ENCODE peak calls at places on chromosomes 2 and 18, in four cellular contexts. F is CD4-positive, alpha-beta T cell; S is ovary; C is heart left ventricle. P is an unnamed sample. For H3K27me3, the result is how much of the 10 kb centered on the place peaks cover.

GRCh38 chr2:5538717-5539116 is 153.5 kb upstream of the SOX11 start:
- DNase-seq in F (no peak), S (no peak), C (no peak), P (no peak)

GRCh38 chr2:70903641-70904340 is 31.9 kb upstream of the ATP6V1B1 start:
- DNase-seq in F (no peak), S (no peak), C (no peak), P (no peak)

GRCh38 chr2:25043241-25043867 is 1.5 kb downstream of the EFR3B start:
- DNase-seq in F (peak), S (no peak), C (no peak), P (no peak)

GRCh38 chr2:69538249-69538648 is 101.0 kb upstream of the NFU1 start:
- DNase-seq in F (no peak), S (no peak), C (no peak), P (no peak)

GRCh38 chr2:28751956-28752607 is 452 bp downstream of the PPP1CB start:
- DNase-seq in F (peak), S (no peak), C (no peak), P (peak)

GRCh38 chr2:36322108-36322507 is 33.5 kb upstream of the CRIM1 start:
- DNase-seq in F (no peak), S (no peak), C (no peak), P (peak)

GRCh38 chr2:121088251-121089004 is 196.6 kb downstream of the TFCP2L1 start:
- DNase-seq in F (no peak), S (peak), C (peak), P (no peak)

GRCh38 chr2:19226871-19227270 is 131.6 kb downstream of the OSR1 start:
- DNase-seq in F (no peak), S (no peak), C (no peak), P (no peak)

GRCh38 chr2:238093181-238094140 is 6.7 kb upstream of the ESPNL start:
- DNase-seq in F (no peak), S (no peak), C (no peak), P (no peak)

GRCh38 chr2:34251578-34251977 is 652.5 kb upstream of the FAM98A start:
- DNase-seq in F (no peak), S (no peak), C (no peak), P (no peak)

GRCh38 chr18:58391932-58392331 is 237.0 kb downstream of the ALPK2 start:
- DNase-seq in F (no peak), S (no peak), C (no peak), P (no peak)

GRCh38 chr2:16156411-16156810 is 216.1 kb downstream of the MYCN start:
- DNase-seq in F (no peak), S (no peak), C (no peak), P (no peak)

GRCh38 chr2:14861201-14861600 is 228.7 kb downstream of the LRATD1 start:
- DNase-seq in F (no peak), S (no peak), C (no peak), P (no peak)

GRCh38 chr18:22564036-22564435 is 146.3 kb upstream of the CTAGE1 start:
- DNase-seq in F (no peak), S (no peak), C (no peak), P (no peak)

GRCh38 chr18:53458266-53458665 is 766.2 kb downstream of the MBD2 start:
- DNase-seq in F (no peak), S (no peak), C (no peak), P (no peak)

GRCh38 chr2:170461875-170462274 is 253.3 kb upstream of the SP5 start:
- DNase-seq in F (no peak), S (no peak), C (no peak), P (no peak)

GRCh38 chr2:25204190-25204838 is 35.9 kb upstream of the POMC start:
- DNase-seq in F (no peak), S (no peak), C (no peak), P (no peak)

GRCh38 chr2:174683392-174683759 is 80.9 kb downstream of the CHRNA1 start:
- DNase-seq in F (no peak), S (no peak), C (no peak), P (no peak)

GRCh38 chr2:11582526-11583202 is 48.8 kb downstream of the GREB1 start:
- DNase-seq in F (peak), S (peak), C (peak), P (peak)

GRCh38 chr2:109720379-109721116 is 73.6 kb upstream of the RGPD5 start:
- DNase-seq in F (no peak), S (no peak), C (no peak), P (no peak)

GRCh38 chr18:68387246-68387645 is 327.7 kb downstream of the TMX3 start:
- DNase-seq in F (no peak), S (no peak), C (no peak), P (no peak)

GRCh38 chr2:138787053-138787666 is 7.0 kb upstream of the NXPH2 start:
- DNase-seq in F (no peak), S (no peak), C (no peak), P (no peak)

GRCh38 chr2:199488772-199489400 is 31.1 kb upstream of the SATB2 start:
- DNase-seq in F (peak), S (no peak), C (no peak), P (no peak)

GRCh38 chr2:57205241-57205640 is 841.4 kb upstream of the VRK2 start:
- DNase-seq in F (no peak), S (no peak), C (no peak), P (no peak)

GRCh38 chr2:55047677-55048299 is 2.5 kb downstream of the RTN4 start:
- DNase-seq in F (no peak), S (no peak), C (no peak), P (no peak)

GRCh38 chr2:143936758-143937562 is 583.0 kb downstream of the ZEB2 start:
- DNase-seq in F (no peak), S (peak), C (peak), P (no peak)

GRCh38 chr18:11729556-11729955 is 40.5 kb downstream of the GNAL start:
- DNase-seq in F (no peak), S (no peak), C (no peak), P (no peak)
- H3K27me3 ChIP-seq in F (under half), S (under half), C (under half), P (under half)

DNA sequence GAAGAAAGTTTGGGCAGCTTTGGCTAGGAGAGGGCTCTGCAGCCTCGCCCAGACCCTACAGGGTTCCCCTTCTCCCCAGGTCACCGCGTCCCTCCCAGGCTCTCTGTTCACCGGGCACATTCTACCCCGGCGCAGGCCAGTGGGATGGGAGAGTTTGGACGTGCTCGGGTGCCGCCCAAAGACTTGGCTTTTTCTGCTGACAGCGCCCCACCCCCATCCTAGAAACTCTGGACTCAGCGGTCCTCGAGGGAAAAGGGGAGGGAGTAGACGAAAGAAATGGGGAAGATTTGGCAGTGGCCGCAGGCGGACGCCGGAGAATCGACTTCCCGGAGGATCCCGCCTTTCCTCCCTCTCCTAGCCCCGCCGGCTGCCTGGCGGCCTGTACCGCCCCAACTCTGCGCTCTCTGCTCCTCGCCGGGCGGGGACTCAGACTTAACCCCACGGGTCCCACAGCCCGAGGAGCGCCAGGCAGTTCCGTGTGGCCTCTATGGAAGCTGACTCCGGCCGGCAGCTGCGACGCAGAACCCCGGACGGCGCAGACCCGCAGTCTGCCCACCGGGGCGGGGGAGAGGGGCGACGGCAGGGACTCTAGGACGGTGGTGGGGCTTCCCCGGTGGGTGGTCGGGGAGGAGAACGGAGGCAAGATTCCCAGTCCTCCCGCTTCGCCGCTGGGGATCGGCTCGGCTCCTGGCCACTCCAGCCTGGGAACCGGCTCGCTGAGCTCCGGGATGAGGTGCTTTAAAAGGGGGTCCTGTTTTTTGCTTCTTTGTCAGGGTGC is 865 bp upstream of the SIX2 start:
- DNase-seq in F (no peak), S (no peak), C (peak), P (no peak)
- H3K27me3 ChIP-seq in F (half or more), S (under half), C (half or more), P (half or more)

GRCh38 chr2:229714080-229714735 is at the start of gene DNER:
- DNase-seq in F (peak), S (no peak), C (no peak), P (no peak)
- H3K27me3 ChIP-seq in F (half or more), S (under half), C (under half), P (under half)

GRCh38 chr2:228507870-228508269 is 326.4 kb upstream of the SPHKAP start:
- DNase-seq in F (no peak), S (peak), C (no peak), P (peak)
- H3K27me3 ChIP-seq in F (under half), S (under half), C (under half), P (under half)

P was measured in iPS DF 6.9.